ENCODE peak calls at places on chromosomes 13 and 19, in nine cellular contexts. W, B, K, Y, T, U, N, R and M are unnamed samples.

GRCh38 chr19:11256189-11256588 is 6.1 kb downstream of the DOCK6 start:
- DNase-seq in W (peak), B (no peak), K (no peak), Y (no peak), T (no peak), U (peak), N (no peak), R (peak), M (no peak)

GRCh38 chr19:1112254-1113208 is 8.7 kb downstream of the GPX4 start:
- DNase-seq in W (peak), B (peak), K (peak), Y (peak), T (no peak), U (peak), N (no peak), R (no peak), M (no peak)

GRCh38 chr13:49811527-49811908 is 19.0 kb upstream of the KPNA3 start:
- DNase-seq in W (no peak), B (no peak), K (no peak), Y (no peak), T (no peak), U (no peak), N (no peak), R (no peak), M (no peak)

GRCh38 chr19:58543826-58544590 is at the start of gene TRIM28:
- DNase-seq in W (peak), B (peak), K (peak), Y (peak), T (peak), U (peak), N (peak), R (peak), M (peak)

GRCh38 chr13:37485766-37486165 is 112.8 kb downstream of the POSTN start:
- DNase-seq in W (no peak), B (no peak), K (no peak), Y (no peak), T (no peak), U (no peak), N (no peak), R (peak), M (no peak)

GRCh38 chr19:49333426-49334288 is 1.5 kb upstream of the CD37 start:
- DNase-seq in W (no peak), B (no peak), K (peak), Y (peak), T (no peak), U (no peak), N (peak), R (no peak), M (peak)

GRCh38 chr19:40650749-40651305 is 39.6 kb downstream of the NUMBL start:
- DNase-seq in W (no peak), B (no peak), K (no peak), Y (no peak), T (no peak), U (peak), N (peak), R (peak), M (no peak)

GRCh38 chr19:39246951-39247669 is 1.5 kb downstream of the IFNL4 start:
- DNase-seq in W (no peak), B (peak), K (peak), Y (peak), T (no peak), U (no peak), N (no peak), R (no peak), M (no peak)

GRCh38 chr13:29162638-29163037 is 342.5 kb downstream of the MTUS2 start:
- DNase-seq in W (no peak), B (no peak), K (no peak), Y (no peak), T (no peak), U (no peak), N (no peak), R (no peak), M (peak)

GRCh38 chr13:99371956-99372355 is 64.8 kb upstream of the GPR183 start:
- DNase-seq in W (no peak), B (no peak), K (peak), Y (no peak), T (no peak), U (no peak), N (no peak), R (no peak), M (no peak)

GRCh38 chr13:111911754-111912452 is 155.0 kb upstream of the SOX1 start:
- DNase-seq in W (no peak), B (no peak), K (no peak), Y (peak), T (no peak), U (no peak), N (peak), R (no peak), M (no peak)

GRCh38 chr13:69641773-69642172 is 465.9 kb upstream of the ATXN8OS start:
- DNase-seq in W (no peak), B (no peak), K (no peak), Y (no peak), T (no peak), U (no peak), N (no peak), R (no peak), M (no peak)

GRCh38 chr13:109700176-109700575 is 86.2 kb downstream of the IRS2 start:
- DNase-seq in W (peak), B (no peak), K (peak), Y (peak), T (peak), U (peak), N (peak), R (peak), M (no peak)

GRCh38 chr13:82522872-82523271 is 1359.4 kb downstream of the SLITRK1 start:
- DNase-seq in W (no peak), B (no peak), K (no peak), Y (no peak), T (no peak), U (no peak), N (no peak), R (no peak), M (no peak)

GRCh38 chr13:32024750-32025149 is 6.8 kb upstream of the FRY start:
- DNase-seq in W (no peak), B (no peak), K (no peak), Y (no peak), T (no peak), U (no peak), N (no peak), R (no peak), M (no peak)

GRCh38 chr19:5001547-5002131 is 32.7 kb downstream of the KDM4B start:
- DNase-seq in W (no peak), B (peak), K (peak), Y (no peak), T (no peak), U (peak), N (no peak), R (peak), M (peak)

GRCh38 chr19:30557927-30558557 is 185.9 kb downstream of the ZNF536 start:
- DNase-seq in W (no peak), B (no peak), K (peak), Y (no peak), T (no peak), U (no peak), N (peak), R (no peak), M (no peak)

GRCh38 chr13:110874508-110874960 is 40.3 kb downstream of the ANKRD10 start:
- DNase-seq in W (peak), B (peak), K (peak), Y (peak), T (peak), U (peak), N (peak), R (peak), M (peak)

GRCh38 chr13:28492527-28493367 is 2.2 kb downstream of the FLT1 start:
- DNase-seq in W (no peak), B (peak), K (no peak), Y (no peak), T (no peak), U (no peak), N (no peak), R (no peak), M (no peak)

GRCh38 chr13:103517066-103517767 is 451.0 kb upstream of the SLC10A2 start:
- DNase-seq in W (no peak), B (no peak), K (no peak), Y (no peak), T (no peak), U (no peak), N (no peak), R (no peak), M (no peak)

GRCh38 chr13:82606008-82606407 is 1276.3 kb downstream of the SLITRK1 start:
- DNase-seq in W (no peak), B (no peak), K (no peak), Y (no peak), T (no peak), U (no peak), N (no peak), R (no peak), M (no peak)

GRCh38 chr19:40704491-40705361 is 12.0 kb downstream of the COQ8B start:
- DNase-seq in W (no peak), B (no peak), K (no peak), Y (no peak), T (no peak), U (no peak), N (no peak), R (no peak), M (no peak)

GRCh38 chr19:37953125-37953524 is 46.1 kb downstream of the SIPA1L3 start:
- DNase-seq in W (no peak), B (peak), K (no peak), Y (no peak), T (no peak), U (no peak), N (no peak), R (no peak), M (no peak)

GRCh38 chr19:11721681-11722080 is 17.1 kb downstream of the ZNF823 start:
- DNase-seq in W (no peak), B (no peak), K (no peak), Y (no peak), T (no peak), U (no peak), N (no peak), R (no peak), M (no peak)

GRCh38 chr13:99176309-99177276 is 24.1 kb upstream of the UBAC2 start:
- DNase-seq in W (peak), B (peak), K (peak), Y (peak), T (no peak), U (peak), N (peak), R (peak), M (peak)

GRCh38 chr19:6229951-6230712 is 49.6 kb downstream of the MLLT1 start:
- DNase-seq in W (no peak), B (no peak), K (no peak), Y (peak), T (no peak), U (no peak), N (no peak), R (no peak), M (no peak)

DNA sequence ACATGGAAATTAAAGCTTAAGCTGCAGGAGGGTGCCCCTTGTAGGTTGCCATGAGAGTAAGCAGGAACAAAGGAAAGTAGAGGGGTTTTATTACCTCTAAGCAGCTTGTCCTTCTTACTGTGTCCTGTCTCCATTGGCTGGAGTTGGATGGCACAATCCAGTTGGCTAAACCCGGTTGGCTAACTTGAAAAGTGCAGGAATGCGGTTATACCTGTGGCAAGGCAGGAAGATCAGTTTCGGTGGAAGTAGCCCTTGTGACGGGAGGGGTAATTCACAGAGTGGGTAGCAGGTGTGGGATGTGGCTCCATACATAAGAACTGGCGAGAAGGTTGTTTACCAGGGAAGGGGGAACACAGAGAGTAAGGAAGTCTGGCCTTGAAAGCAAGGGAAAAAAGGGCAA is 3.2 kb downstream of the ZNF726 start:
- DNase-seq in W (no peak), B (no peak), K (no peak), Y (no peak), T (no peak), U (no peak), N (no peak), R (no peak), M (no peak)
- TF ChIP-seq CTCF in W (no peak), B (no peak), K (no peak), Y (no peak), T (no peak), U (no peak), N (no peak), R (no peak), M (no peak)

GRCh38 chr13:95496485-95496884 is 56.0 kb upstream of the CLDN10 start:
- DNase-seq in W (no peak), B (no peak), K (no peak), Y (no peak), T (no peak), U (no peak), N (no peak), R (no peak), M (no peak)

GRCh38 chr13:95498886-95499285 is 53.6 kb upstream of the CLDN10 start:
- DNase-seq in W (no peak), B (no peak), K (no peak), Y (no peak), T (no peak), U (no peak), N (no peak), R (no peak), M (no peak)

GRCh38 chr13:95497307-95497943 is 55.1 kb upstream of the CLDN10 start:
- DNase-seq in W (peak), B (no peak), K (no peak), Y (no peak), T (no peak), U (peak), N (no peak), R (no peak), M (no peak)

GRCh38 chr13:95492044-95492801 is 60.3 kb upstream of the CLDN10 start:
- DNase-seq in W (no peak), B (peak), K (peak), Y (no peak), T (no peak), U (no peak), N (no peak), R (no peak), M (no peak)

GRCh38 chr13:95494082-95494681 is 58.3 kb upstream of the CLDN10 start:
- DNase-seq in W (no peak), B (peak), K (no peak), Y (no peak), T (no peak), U (no peak), N (no peak), R (peak), M (peak)
- TF ChIP-seq CTCF in W (peak), B (peak), K (peak), Y (peak), T (peak), U (peak), N (peak), R (peak), M (peak)

GRCh38 chr19:15025237-15025636 is 24.0 kb upstream of the CASP14 start:
- DNase-seq in W (no peak), B (no peak), K (peak), Y (no peak), T (no peak), U (no peak), N (no peak), R (no peak), M (peak)
- TF ChIP-seq CTCF in W (no peak), B (peak), K (peak), Y (no peak), T (no peak), U (no peak), N (no peak), R (no peak), M (peak)

DNA sequence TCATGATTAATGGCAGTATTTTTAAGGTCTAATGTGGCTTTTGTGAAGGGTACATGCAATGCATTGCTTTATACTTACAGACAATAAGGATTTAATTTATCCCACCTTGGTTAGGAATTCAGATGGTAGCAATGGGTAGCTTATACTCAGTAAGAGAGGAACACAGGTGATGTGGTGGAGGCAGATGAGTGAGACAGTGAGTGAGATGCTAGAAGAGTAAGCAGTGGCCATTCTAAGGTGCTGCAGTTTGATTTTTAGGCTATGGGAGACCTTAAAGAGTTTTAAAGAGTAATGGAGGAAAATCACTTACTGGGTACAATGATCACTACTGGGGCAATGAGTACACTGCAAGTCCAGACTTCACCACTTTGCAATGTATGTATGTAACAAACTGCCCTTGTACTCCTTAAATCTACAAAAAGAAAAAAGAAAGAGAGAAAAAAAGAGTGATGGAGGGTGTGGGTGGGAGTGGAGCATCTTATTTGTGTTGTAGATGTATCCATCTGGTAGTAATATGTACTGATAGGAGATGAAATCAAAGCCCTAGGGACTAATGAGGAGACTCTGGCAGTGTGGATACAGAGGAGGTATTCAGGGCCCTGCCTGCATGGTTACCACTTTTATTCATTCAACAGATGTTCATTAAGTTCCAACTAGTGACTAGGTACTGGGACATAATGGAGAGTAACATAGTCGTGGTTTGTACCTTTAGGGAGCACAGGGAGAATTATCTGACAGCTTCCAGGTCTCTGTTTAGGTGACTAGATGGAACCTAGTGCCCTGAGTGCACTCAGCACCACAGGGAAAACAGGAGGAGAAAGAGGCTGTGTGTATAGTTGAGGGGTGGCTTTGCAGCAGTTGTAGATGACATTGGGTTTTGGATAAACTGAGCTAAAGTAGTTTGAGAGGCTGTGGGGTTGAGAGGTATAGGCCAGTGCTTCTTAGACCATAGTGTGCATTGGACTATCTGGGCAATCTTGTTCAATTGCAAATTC is 99.0 kb downstream of the GPC6 start:
- DNase-seq in W (no peak), B (no peak), K (no peak), Y (no peak), T (no peak), U (no peak), N (no peak), R (no peak), M (no peak)
- TF ChIP-seq CTCF in W (no peak), B (no peak), K (no peak), Y (no peak), T (no peak), U (no peak), N (no peak), R (no peak), M (no peak)

GRCh38 chr13:31012285-31013024 is 80.0 kb downstream of the TEX26 start:
- DNase-seq in W (no peak), B (peak), K (peak), Y (no peak), T (no peak), U (no peak), N (no peak), R (peak), M (peak)
- TF ChIP-seq CTCF in W (no peak), B (peak), K (peak), Y (peak), T (no peak), U (no peak), N (peak), R (peak), M (no peak)

GRCh38 chr13:26074706-26075105 is 22.9 kb upstream of the SHISA2 start:
- DNase-seq in W (no peak), B (no peak), K (no peak), Y (no peak), T (no peak), U (no peak), N (no peak), R (peak), M (no peak)
- TF ChIP-seq CTCF in W (no peak), B (no peak), K (no peak), Y (no peak), T (no peak), U (no peak), N (no peak), R (peak), M (no peak)